ENCODE peak calls at places on chromosomes 2 and 18, in five cellular contexts. One of them, this sample, is unnamed.

GRCh38 chr2:21422724-21423522 is 299.2 kb downstream of the TDRD15 start:
- DNase-seq in transverse colon: no peak
- DNase-seq in GM12878: no peak
- DNase-seq in sigmoid colon: no peak
- DNase-seq in stomach: no peak
- DNase-seq in this sample: no peak

GRCh38 chr2:240477916-240478315 is 42.5 kb downstream of the GPC1 start:
- DNase-seq in transverse colon: no peak
- DNase-seq in GM12878: no peak
- DNase-seq in sigmoid colon: no peak
- DNase-seq in stomach: no peak
- DNase-seq in this sample: no peak

GRCh38 chr2:80073134-80073561 is 231.4 kb downstream of the LRRTM1 start:
- DNase-seq in transverse colon: peak; percentile 27
- DNase-seq in GM12878: peak; percentile 3
- DNase-seq in sigmoid colon: no peak
- DNase-seq in stomach: no peak
- DNase-seq in this sample: no peak

GRCh38 chr2:199466704-199467461 is 9.1 kb upstream of the SATB2 start:
- DNase-seq in transverse colon: peak; percentile 26
- DNase-seq in GM12878: no peak
- DNase-seq in sigmoid colon: no peak
- DNase-seq in stomach: no peak
- DNase-seq in this sample: no peak

GRCh38 chr2:213253162-213253561 is 31.1 kb upstream of the SPAG16 start:
- DNase-seq in transverse colon: no peak
- DNase-seq in GM12878: no peak
- DNase-seq in sigmoid colon: no peak
- DNase-seq in stomach: no peak
- DNase-seq in this sample: no peak

GRCh38 chr2:216372761-216373291 is 543 bp upstream of the MARCHF4 start:
- DNase-seq in transverse colon: no peak
- DNase-seq in GM12878: no peak
- DNase-seq in sigmoid colon: no peak
- DNase-seq in stomach: no peak
- DNase-seq in this sample: no peak

GRCh38 chr2:177275041-177275440 is 10.5 kb upstream of the NFE2L2 start:
- DNase-seq in transverse colon: no peak
- DNase-seq in GM12878: no peak
- DNase-seq in sigmoid colon: no peak
- DNase-seq in stomach: no peak
- DNase-seq in this sample: no peak

GRCh38 chr2:56580242-56580641 is 396.5 kb downstream of the CCDC85A start:
- DNase-seq in transverse colon: no peak
- DNase-seq in GM12878: no peak
- DNase-seq in sigmoid colon: no peak
- DNase-seq in stomach: no peak
- DNase-seq in this sample: no peak

GRCh38 chr2:59032469-59032868 is 791.3 kb upstream of the FANCL start:
- DNase-seq in transverse colon: no peak
- DNase-seq in GM12878: no peak
- DNase-seq in sigmoid colon: no peak
- DNase-seq in stomach: no peak
- DNase-seq in this sample: no peak

GRCh38 chr18:53193870-53194269 is 853.9 kb downstream of the DCC start:
- DNase-seq in transverse colon: no peak
- DNase-seq in GM12878: no peak
- DNase-seq in sigmoid colon: no peak
- DNase-seq in stomach: no peak
- DNase-seq in this sample: no peak

GRCh38 chr2:190860985-190861721 is 19.5 kb upstream of the GLS start:
- DNase-seq in transverse colon: no peak
- DNase-seq in GM12878: no peak
- DNase-seq in sigmoid colon: no peak
- DNase-seq in stomach: no peak
- DNase-seq in this sample: no peak

GRCh38 chr2:112750560-112750843 is 13.9 kb downstream of the CKAP2L start:
- DNase-seq in transverse colon: no peak
- DNase-seq in GM12878: no peak
- DNase-seq in sigmoid colon: no peak
- DNase-seq in stomach: no peak
- DNase-seq in this sample: no peak

GRCh38 chr2:41167014-41167413 is 715.1 kb upstream of the SLC8A1 start:
- DNase-seq in transverse colon: no peak
- DNase-seq in GM12878: no peak
- DNase-seq in sigmoid colon: no peak
- DNase-seq in stomach: no peak
- DNase-seq in this sample: no peak

GRCh38 chr2:197306691-197307030 is 3.9 kb downstream of the ANKRD44 start:
- DNase-seq in transverse colon: peak; percentile 26
- DNase-seq in GM12878: no peak
- DNase-seq in sigmoid colon: peak; percentile 72
- DNase-seq in stomach: peak; percentile 73
- DNase-seq in this sample: no peak

GRCh38 chr18:79923896-79924585 is 27.4 kb downstream of the SLC66A2 start:
- DNase-seq in transverse colon: no peak
- DNase-seq in GM12878: no peak
- DNase-seq in sigmoid colon: peak; percentile 47
- DNase-seq in stomach: peak; percentile 15
- DNase-seq in this sample: no peak

GRCh38 chr2:85741811-85742507 is 11.8 kb upstream of the ATOH8 start:
- DNase-seq in transverse colon: peak; percentile 51
- DNase-seq in GM12878: no peak
- DNase-seq in sigmoid colon: peak; percentile 90
- DNase-seq in stomach: peak; percentile 73
- DNase-seq in this sample: peak; percentile 75

GRCh38 chr2:226410212-226410611 is 389.4 kb downstream of the IRS1 start:
- DNase-seq in transverse colon: no peak
- DNase-seq in GM12878: no peak
- DNase-seq in sigmoid colon: no peak
- DNase-seq in stomach: no peak
- DNase-seq in this sample: no peak

GRCh38 chr18:31684279-31685096 is at the start of gene B4GALT6:
- DNase-seq in transverse colon: peak; percentile 33
- DNase-seq in GM12878: no peak
- DNase-seq in sigmoid colon: no peak
- DNase-seq in stomach: no peak
- DNase-seq in this sample: no peak

GRCh38 chr2:117982376-117983033 is 31.4 kb downstream of the CCDC93 start:
- DNase-seq in transverse colon: no peak
- DNase-seq in GM12878: no peak
- DNase-seq in sigmoid colon: no peak
- DNase-seq in stomach: no peak
- DNase-seq in this sample: no peak

GRCh38 chr2:122528061-122528460 is 772.6 kb downstream of the TSN start:
- DNase-seq in transverse colon: no peak
- DNase-seq in GM12878: no peak
- DNase-seq in sigmoid colon: no peak
- DNase-seq in stomach: no peak
- DNase-seq in this sample: no peak

GRCh38 chr2:27191107-27191829 is 20.6 kb upstream of the ATRAID start:
- DNase-seq in transverse colon: peak; percentile 53
- DNase-seq in GM12878: no peak
- DNase-seq in sigmoid colon: no peak
- DNase-seq in stomach: peak; percentile 53
- DNase-seq in this sample: peak; percentile 78

GRCh38 chr2:5940596-5941535 is 248.7 kb downstream of the SOX11 start:
- DNase-seq in transverse colon: no peak
- DNase-seq in GM12878: no peak
- DNase-seq in sigmoid colon: no peak
- DNase-seq in stomach: no peak
- DNase-seq in this sample: no peak

GRCh38 chr2:24181849-24182248 is 7.0 kb downstream of the FAM228A start:
- DNase-seq in transverse colon: no peak
- DNase-seq in GM12878: no peak
- DNase-seq in sigmoid colon: no peak
- DNase-seq in stomach: no peak
- DNase-seq in this sample: no peak

GRCh38 chr18:29531746-29532145 is 1354.8 kb upstream of the CDH2 start:
- DNase-seq in transverse colon: no peak
- DNase-seq in GM12878: no peak
- DNase-seq in sigmoid colon: no peak
- DNase-seq in stomach: no peak
- DNase-seq in this sample: no peak

GRCh38 chr2:30235008-30235655 is 3.8 kb downstream of the LBH start:
- DNase-seq in transverse colon: no peak
- DNase-seq in GM12878: no peak
- DNase-seq in sigmoid colon: peak; percentile 62
- DNase-seq in stomach: peak; percentile 24
- DNase-seq in this sample: no peak

DNA sequence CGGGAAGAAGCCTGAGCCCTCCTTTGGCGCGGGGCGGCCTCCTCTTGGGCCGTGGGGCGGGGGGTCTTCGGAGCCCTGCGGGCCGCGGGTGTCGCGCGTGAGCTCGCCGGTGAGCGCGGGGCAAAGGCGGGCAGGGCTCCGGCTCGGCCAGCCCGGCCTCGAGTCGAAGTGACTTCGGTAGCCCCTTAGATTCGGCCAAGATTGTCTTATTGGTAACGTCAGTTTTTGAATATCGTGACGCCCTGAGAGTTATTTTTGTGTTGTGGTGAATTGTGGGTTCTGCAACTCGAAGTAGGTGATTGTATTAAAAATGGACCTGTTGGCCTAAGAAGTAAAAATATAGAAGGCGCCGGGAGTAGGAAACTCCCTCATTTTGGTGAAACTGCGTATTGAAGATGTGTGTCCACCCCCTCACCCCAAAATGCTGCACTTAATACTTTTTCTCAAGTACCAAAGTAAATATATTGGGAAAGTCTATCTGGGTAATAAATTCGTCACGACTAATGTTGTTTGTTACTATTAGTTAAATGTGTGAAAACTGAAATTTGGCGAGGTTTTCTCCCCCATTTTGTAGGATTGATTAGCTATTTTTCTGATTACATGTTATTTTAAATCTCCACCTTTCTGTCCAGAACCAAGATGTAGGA is 746 bp downstream of the MARCHF7 start:
- DNase-seq in transverse colon: no peak
- DNase-seq in GM12878: no peak
- DNase-seq in sigmoid colon: no peak
- DNase-seq in stomach: no peak
- DNase-seq in this sample: no peak
- H3K4me1 ChIP-seq in transverse colon: peaks cover 34% of the 10 kb centered on the region
- H3K4me1 ChIP-seq in GM12878: peaks cover 3% of the 10 kb centered on the region
- H3K4me1 ChIP-seq in sigmoid colon: no peaks in the 10 kb centered on the region
- H3K4me1 ChIP-seq in stomach: peaks cover 62% of the 10 kb centered on the region
- H3K4me1 ChIP-seq in this sample: no peaks in the 10 kb centered on the region

DNA sequence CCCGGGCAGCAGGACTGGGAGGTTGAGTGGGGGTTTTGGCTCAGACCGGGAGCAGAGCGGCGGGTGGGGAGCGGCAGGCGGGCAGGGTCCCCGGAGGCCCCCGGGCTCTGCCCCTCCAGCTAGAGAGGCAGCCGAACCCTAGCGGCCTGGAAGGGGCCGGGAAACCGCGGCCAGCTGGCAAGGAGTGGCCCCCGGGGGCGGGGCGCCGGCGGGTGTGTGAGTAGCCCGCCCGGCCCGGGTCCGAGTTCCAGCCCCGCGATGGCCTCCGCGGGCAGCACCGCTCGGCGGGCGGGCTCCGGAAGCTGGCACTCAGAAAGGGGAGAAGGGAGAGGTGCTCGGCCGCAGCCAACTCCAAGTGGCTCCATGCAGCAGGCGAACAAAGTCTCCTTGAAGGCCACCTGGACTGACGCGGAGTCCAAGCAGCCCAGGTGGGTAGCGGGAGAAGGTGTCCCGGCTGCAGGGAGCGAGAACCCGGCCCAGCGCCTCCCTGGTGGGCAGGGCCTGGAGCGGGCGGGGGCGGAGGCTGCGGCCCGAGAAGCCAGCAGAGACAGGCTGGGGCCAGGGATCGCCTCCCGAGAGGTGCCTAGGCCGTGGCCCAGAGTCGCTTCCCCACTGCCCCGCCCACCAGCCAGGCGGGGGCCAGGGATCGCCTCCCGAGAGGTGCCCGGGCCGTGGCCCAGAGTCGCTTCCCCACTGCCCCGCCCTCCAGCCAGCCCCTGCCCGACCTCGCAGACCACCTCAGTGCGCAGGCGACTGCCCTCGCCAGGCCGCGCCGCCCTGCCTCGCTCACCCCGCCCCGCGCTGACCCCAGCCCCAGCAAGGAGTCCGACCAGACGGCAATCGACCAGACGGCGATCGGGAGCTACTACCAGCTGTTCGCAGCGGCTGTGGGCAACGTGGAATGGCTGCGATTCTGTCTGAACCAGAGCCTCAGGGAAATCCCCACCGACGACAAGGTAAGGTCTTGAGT is at the start of gene ANKRD53:
- DNase-seq in transverse colon: peak; percentile 58
- DNase-seq in GM12878: no peak
- DNase-seq in sigmoid colon: peak; percentile 80
- DNase-seq in stomach: peak; percentile 44
- DNase-seq in this sample: no peak
- TF ChIP-seq POLR2A in transverse colon: peak; percentile 5
- TF ChIP-seq POLR2A in GM12878: no peak
- TF ChIP-seq POLR2A in sigmoid colon: no peak
- TF ChIP-seq POLR2A in stomach: no peak
- TF ChIP-seq POLR2A in this sample: no peak

GRCh38 chr2:34102359-34102758 is 503.3 kb upstream of the FAM98A start:
- DNase-seq in transverse colon: no peak
- DNase-seq in GM12878: no peak
- DNase-seq in sigmoid colon: no peak
- DNase-seq in stomach: no peak
- DNase-seq in this sample: no peak

GRCh38 chr2:34099377-34099776 is 500.3 kb upstream of the FAM98A start:
- DNase-seq in transverse colon: no peak
- DNase-seq in GM12878: no peak
- DNase-seq in sigmoid colon: no peak
- DNase-seq in stomach: no peak
- DNase-seq in this sample: no peak

GRCh38 chr2:34093790-34094189 is 494.7 kb upstream of the FAM98A start:
- DNase-seq in transverse colon: no peak
- DNase-seq in GM12878: no peak
- DNase-seq in sigmoid colon: no peak
- DNase-seq in stomach: no peak
- DNase-seq in this sample: no peak

DNA sequence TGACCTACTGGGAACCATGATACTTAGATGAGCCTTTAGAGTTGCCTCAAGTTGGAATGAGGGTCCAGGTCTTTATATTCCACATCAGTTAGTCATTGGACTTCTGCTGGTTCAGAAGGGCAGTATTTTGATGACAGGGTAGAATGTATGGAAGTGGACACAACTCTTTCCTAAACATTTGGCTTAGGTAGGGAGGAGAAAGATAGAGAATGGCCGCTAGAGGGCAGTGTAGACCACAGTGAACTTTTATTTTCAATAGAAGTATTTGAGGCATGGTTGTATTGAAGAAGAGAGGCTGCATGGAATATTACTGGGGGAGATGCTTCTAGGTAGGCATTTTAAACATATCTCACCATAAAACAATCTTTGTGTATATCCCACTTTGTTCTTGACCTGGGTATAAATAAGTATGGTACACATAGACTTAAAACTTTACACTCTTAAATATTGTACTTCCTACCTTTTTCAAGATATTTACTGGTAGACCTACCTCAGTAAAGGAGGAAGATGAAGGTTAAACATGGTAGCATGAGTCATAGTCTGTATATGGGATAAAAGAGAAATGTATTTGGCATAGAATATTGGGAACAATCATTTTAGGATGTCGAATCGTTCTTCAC is 497.6 kb upstream of the FAM98A start:
- DNase-seq in transverse colon: peak; percentile 57
- DNase-seq in GM12878: peak; percentile 24
- DNase-seq in sigmoid colon: no peak
- DNase-seq in stomach: peak; percentile 60
- DNase-seq in this sample: peak; percentile 14
- TF ChIP-seq EP300 in transverse colon: no peak
- TF ChIP-seq EP300 in GM12878: no peak
- TF ChIP-seq EP300 in sigmoid colon: no peak
- TF ChIP-seq EP300 in stomach: no peak
- TF ChIP-seq EP300 in this sample: no peak

GRCh38 chr2:127095784-127096183 is 11.2 kb downstream of the BIN1 start:
- DNase-seq in transverse colon: no peak
- DNase-seq in GM12878: no peak
- DNase-seq in sigmoid colon: peak; percentile 58
- DNase-seq in stomach: no peak
- DNase-seq in this sample: no peak
- H3K4me1 ChIP-seq in transverse colon: peaks cover 47% of the 10 kb centered on the region
- H3K4me1 ChIP-seq in GM12878: no peaks in the 10 kb centered on the region
- H3K4me1 ChIP-seq in sigmoid colon: no peaks in the 10 kb centered on the region
- H3K4me1 ChIP-seq in stomach: peaks cover 86% of the 10 kb centered on the region
- H3K4me1 ChIP-seq in this sample: peaks cover 32% of the 10 kb centered on the region

This sample was measured in tibial nerve.